ENCODE peak calls at places on chromosomes 6 and 20, in four cellular contexts. Y is SK-N-SH, Q is K562, B is HepG2. X is an unnamed sample.

GRCh38 chr6:170462366-170463020 is 90.6 kb downstream of the PSMB1 start:
- DNase-seq in Y (no peak), B (no peak), Q (no peak), X (no peak)

GRCh38 chr6:37696220-37696840 is 1.4 kb downstream of the MDGA1 start:
- DNase-seq in Y (peak), Q (no peak), B (no peak), X (no peak)

GRCh38 chr20:24657211-24657610 is 187.8 kb downstream of the SYNDIG1 start:
- DNase-seq in B (no peak), Y (no peak), Q (peak), X (no peak)

GRCh38 chr20:24934101-24934661 is 14.9 kb upstream of the CST7 start:
- DNase-seq in Q (no peak), Y (no peak), B (no peak), X (no peak)

GRCh38 chr6:14549319-14549770 is 431.8 kb downstream of the CD83 start:
- DNase-seq in B (no peak), Y (no peak), Q (no peak), X (no peak)

GRCh38 chr6:27541212-27541931 is 68.5 kb upstream of the ZNF184 start:
- DNase-seq in B (peak), Y (no peak), Q (peak), X (peak)

GRCh38 chr20:10670521-10671220 is 3.1 kb downstream of the JAG1 start:
- DNase-seq in Q (no peak), B (peak), Y (no peak), X (no peak)

GRCh38 chr20:399182-399707 is 8.9 kb upstream of the RBCK1 start:
- DNase-seq in Q (no peak), B (no peak), Y (no peak), X (no peak)

GRCh38 chr6:11232968-11233626 is 629 bp upstream of the NEDD9 start:
- DNase-seq in Y (no peak), Q (peak), B (peak), X (no peak)

GRCh38 chr6:111439169-111439568 is 43.8 kb downstream of the REV3L start:
- DNase-seq in B (no peak), Y (no peak), Q (no peak), X (no peak)

GRCh38 chr20:6868864-6869263 is 101.4 kb downstream of the BMP2 start:
- DNase-seq in B (no peak), Y (no peak), Q (no peak), X (no peak)

GRCh38 chr20:6866741-6867140 is 99.3 kb downstream of the BMP2 start:
- DNase-seq in Q (no peak), Y (no peak), B (no peak), X (no peak)

GRCh38 chr20:6863798-6864201 is 96.3 kb downstream of the BMP2 start:
- DNase-seq in Y (no peak), Q (no peak), B (no peak), X (no peak)

GRCh38 chr20:6857929-6858328 is 90.4 kb downstream of the BMP2 start:
- DNase-seq in B (no peak), Q (no peak), Y (no peak), X (no peak)

GRCh38 chr20:6863355-6863754 is 95.9 kb downstream of the BMP2 start:
- DNase-seq in Y (no peak), Q (no peak), B (no peak), X (no peak)
- TF ChIP-seq ELF1 in Y (no peak), Q (no peak), B (no peak), X (no peak)

DNA sequence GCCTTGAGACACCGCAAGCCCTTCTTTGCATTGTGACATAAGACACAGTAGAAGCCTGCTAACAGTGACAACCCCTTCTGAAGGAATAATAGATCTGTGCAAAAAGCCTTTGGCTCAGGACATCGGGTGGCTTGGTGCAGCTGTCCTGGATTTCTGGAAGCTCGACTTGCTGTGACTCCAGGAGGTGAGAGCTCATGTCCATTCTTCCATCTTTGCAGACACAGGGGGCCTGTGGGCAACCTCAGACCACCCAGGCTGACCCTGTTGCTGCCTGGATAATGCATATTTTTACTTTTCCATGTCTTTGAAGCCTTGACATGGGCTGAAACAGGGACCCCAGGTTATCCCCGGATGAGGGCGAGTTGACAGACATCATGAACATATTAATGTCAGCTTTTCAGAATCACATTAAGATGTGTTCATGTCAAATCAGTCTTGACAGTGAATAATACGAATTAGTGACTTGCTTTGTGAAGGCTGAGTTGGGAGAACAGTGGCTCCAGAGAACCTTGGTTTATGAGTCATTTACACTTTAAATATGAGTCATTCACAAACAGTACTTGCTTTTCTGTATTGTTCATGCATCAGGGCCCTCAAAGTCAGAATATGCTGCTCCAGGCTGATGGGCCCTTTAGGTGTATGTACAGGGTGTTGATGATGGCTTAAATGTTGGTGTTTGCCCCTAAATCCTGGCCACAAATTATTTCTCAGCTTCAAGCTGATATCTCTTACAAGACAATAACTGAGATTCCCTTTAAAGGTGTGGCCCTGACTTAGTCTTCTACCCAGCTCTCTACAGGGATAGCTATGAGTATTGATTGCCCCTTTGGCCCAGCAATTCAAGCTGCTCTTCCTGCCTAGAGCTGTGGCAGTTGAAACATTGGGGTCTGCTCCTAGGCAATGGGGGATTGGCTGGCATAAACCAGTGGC is 66.7 kb upstream of the IYD start:
- DNase-seq in Q (peak), Y (no peak), B (peak), X (peak)
- TF ChIP-seq ELF1 in Q (no peak), Y (no peak), B (no peak), X (no peak)

DNA sequence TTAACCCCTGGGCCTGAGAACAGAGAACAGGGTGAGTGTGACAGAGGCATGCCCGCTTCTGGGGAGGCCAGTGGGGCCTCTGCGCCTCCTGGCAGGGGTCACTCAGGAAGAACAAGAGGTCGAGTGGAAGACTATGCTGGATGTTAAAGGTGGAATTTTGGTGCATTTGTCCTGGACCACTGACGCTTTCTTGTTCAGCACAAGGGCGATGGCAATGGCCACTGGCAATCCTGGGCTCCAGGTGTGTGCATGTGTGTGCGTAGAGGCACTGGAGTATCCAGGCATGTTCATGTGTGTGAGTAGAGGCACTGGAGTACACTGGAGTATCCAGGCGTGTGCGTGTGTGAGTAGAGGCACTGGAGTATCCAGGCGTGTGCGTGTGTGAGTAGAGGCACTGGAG is 23.5 kb upstream of the NPBWR2 start:
- DNase-seq in B (no peak), Q (no peak), Y (no peak), X (no peak)
- TF ChIP-seq ELF1 in B (no peak), Q (no peak), Y (no peak), X (no peak)

GRCh38 chr20:1441133-1441532 is 25.5 kb downstream of the NSFL1C start:
- DNase-seq in Q (no peak), Y (no peak), B (no peak), X (no peak)

GRCh38 chr20:1442304-1442703 is 24.3 kb downstream of the NSFL1C start:
- DNase-seq in Y (no peak), B (no peak), Q (no peak), X (no peak)

GRCh38 chr20:1438361-1438760 is 28.3 kb downstream of the NSFL1C start:
- DNase-seq in B (no peak), Q (no peak), Y (no peak), X (no peak)

GRCh38 chr20:1437222-1437904 is 29.3 kb downstream of the NSFL1C start:
- DNase-seq in Q (peak), Y (peak), B (peak), X (peak)

GRCh38 chr20:1440024-1440423 is 26.6 kb downstream of the NSFL1C start:
- DNase-seq in Y (peak), Q (peak), B (peak), X (peak)
- TF ChIP-seq ELF1 in Y (no peak), Q (no peak), B (no peak), X (no peak)

GRCh38 chr20:36167826-36168634 is 13.5 kb downstream of the EPB41L1 start:
- DNase-seq in B (no peak), Q (peak), Y (no peak), X (peak)

GRCh38 chr20:36159833-36160232 is 5.3 kb downstream of the EPB41L1 start:
- DNase-seq in Q (no peak), B (no peak), Y (no peak), X (no peak)

GRCh38 chr20:36158160-36158741 is 3.7 kb downstream of the EPB41L1 start:
- DNase-seq in Y (no peak), Q (no peak), B (no peak), X (no peak)

GRCh38 chr20:36157610-36158009 is 3.1 kb downstream of the EPB41L1 start:
- DNase-seq in Y (no peak), B (no peak), Q (no peak), X (no peak)

DNA sequence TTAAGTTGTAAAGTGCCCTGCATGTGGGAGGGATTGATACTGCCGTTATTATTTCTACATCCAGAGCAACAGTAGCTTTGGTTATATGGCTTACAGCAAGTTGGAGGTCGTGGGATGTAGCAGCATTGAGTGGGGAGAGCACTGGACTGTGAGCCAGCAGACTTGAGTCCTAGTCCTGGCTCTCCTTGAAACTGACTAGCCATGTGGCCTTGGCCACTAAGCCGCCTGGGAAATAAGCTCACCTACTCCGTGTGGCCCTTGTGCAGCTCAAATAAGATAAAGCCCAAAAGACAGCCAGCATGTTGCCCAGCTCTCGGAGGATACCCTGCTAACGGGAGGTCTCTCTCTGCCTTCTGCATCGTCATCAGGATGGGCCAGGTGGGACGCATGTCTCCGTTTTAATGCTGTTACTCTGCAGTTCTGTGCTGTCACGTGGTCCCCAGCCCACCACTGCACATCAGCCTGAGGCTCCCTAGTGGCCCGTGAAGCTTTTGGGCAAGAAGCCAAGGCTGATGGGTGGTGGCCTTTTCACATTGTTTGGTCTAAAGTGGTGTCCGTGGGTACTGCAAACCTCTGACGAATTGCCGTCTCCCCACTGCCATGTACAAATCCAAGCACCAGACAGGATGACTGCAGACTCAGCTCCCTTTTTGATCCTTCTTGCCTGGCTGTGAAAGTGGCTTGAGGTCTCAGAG is 7.9 kb downstream of the EPB41L1 start:
- DNase-seq in Y (peak), Q (peak), B (no peak), X (no peak)
- TF ChIP-seq ELF1 in Y (no peak), Q (no peak), B (no peak), X (no peak)

DNA sequence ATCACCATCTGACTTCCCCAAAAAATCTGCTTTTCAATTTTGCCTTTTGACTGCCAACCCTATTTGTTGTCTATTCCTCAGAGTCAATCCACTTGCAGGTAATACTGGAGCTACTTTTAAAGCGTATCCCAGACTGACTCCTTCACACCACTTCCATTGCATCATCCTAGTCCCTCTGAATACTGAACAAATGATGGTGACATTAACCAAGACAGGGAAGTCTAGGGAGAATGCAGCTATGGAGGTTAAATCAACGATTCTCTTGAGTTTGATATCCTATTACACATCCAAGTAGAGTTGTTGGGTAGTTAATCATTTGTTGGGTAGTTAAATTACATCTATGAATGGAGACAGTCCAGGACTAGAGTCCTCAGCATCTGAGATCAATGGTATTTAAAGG is 2.0 kb downstream of the OGFRL1 start:
- DNase-seq in Q (no peak), Y (no peak), B (no peak), X (no peak)
- TF ChIP-seq ELF1 in Q (no peak), Y (no peak), B (no peak), X (no peak)

GRCh38 chr6:54301770-54302169 is 6.5 kb upstream of the TINAG start:
- DNase-seq in B (no peak), Y (no peak), Q (no peak), X (no peak)

GRCh38 chr6:54294965-54295532 is 13.2 kb upstream of the TINAG start:
- DNase-seq in Y (no peak), B (no peak), Q (no peak), X (no peak)

GRCh38 chr6:54299542-54300269 is 8.5 kb upstream of the TINAG start:
- DNase-seq in Y (no peak), Q (no peak), B (no peak), X (no peak)
- TF ChIP-seq ELF1 in Y (no peak), Q (no peak), B (no peak), X (no peak)

DNA sequence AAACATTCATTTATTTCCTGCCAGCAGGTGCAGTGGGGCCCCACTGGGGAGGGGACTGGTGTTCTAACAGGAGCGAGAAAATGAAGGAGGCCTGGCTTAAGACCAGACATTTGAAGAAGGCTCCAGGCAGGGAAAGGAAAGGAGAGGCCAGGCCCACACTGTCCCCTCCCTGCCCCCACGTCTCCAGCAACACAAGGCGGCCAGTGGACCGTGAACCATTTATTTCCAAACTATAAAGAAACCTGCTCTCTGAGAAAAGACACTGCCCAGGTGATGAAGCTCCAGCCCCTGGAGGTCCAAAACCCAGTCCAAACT is 41.4 kb upstream of the CDH22 start:
- DNase-seq in Q (no peak), Y (no peak), B (no peak), X (no peak)
- TF ChIP-seq ELF1 in Q (no peak), Y (no peak), B (no peak), X (no peak)

X was measured in HCT116.